ENCODE peak calls at places on chromosomes 12 and 14, in eight cellular contexts. Z is GM12878, S is lower leg skin, A is stomach, K is brain microvascular endothelial cell, L is thyroid gland, I is kidney epithelial cell, D is breast epithelium. M is an unnamed sample.
A peak's percentile ranks its signal among the peaks of the same experiment; 100 is the strongest.

GRCh38 chr12:130661501-130662255 is 54.4 kb downstream of the RIMBP2 start:
- DNase-seq in I (no peak), A (no peak), Z (no peak), D (no peak), K (no peak), S (no peak), L (no peak), M (no peak)

GRCh38 chr12:6807170-6807569 is 14.5 kb upstream of the GPR162 start:
- DNase-seq in K (no peak), D (no peak), I (no peak), Z (no peak), S (no peak), L (no peak), A (no peak), M (no peak)

GRCh38 chr12:1915082-1915968 is 3.1 kb downstream of the CACNA2D4 start:
- DNase-seq in Z (no peak), K (no peak), L (no peak), D (peak; percentile 25), S (no peak), I (no peak), A (peak; percentile 17), M (no peak)

GRCh38 chr12:10562306-10562933 is 51.0 kb downstream of the MAGOHB start:
- DNase-seq in Z (no peak), A (no peak), L (no peak), I (no peak), K (peak; percentile 38), S (no peak), D (no peak), M (peak; percentile 9)

GRCh38 chr12:124550123-124551089 is 17.0 kb downstream of the NCOR2 start:
- DNase-seq in S (no peak), Z (no peak), K (no peak), A (no peak), I (no peak), L (peak; percentile 26), D (no peak), M (no peak)

GRCh38 chr12:32651956-32652210 is 27.2 kb upstream of the DNM1L start:
- DNase-seq in I (no peak), D (no peak), S (no peak), A (no peak), Z (no peak), L (no peak), K (no peak), M (no peak)

GRCh38 chr12:1859643-1860042 is 39.3 kb downstream of the LRTM2 start:
- DNase-seq in K (peak; percentile 28), D (no peak), I (no peak), S (no peak), A (no peak), Z (no peak), L (peak; percentile 20), M (peak; percentile 10)

GRCh38 chr14:104353921-104354701 is 215.7 kb downstream of the KIF26A start:
- DNase-seq in Z (no peak), S (no peak), K (no peak), I (no peak), L (no peak), D (peak; percentile 33), A (peak; percentile 24), M (no peak)

GRCh38 chr14:33120341-33120740 is 181.7 kb downstream of the NPAS3 start:
- DNase-seq in K (peak; percentile 64), S (no peak), Z (no peak), L (no peak), D (no peak), I (peak; percentile 49), A (no peak), M (peak; percentile 37)

GRCh38 chr12:96445743-96446655 is 43.4 kb upstream of the CFAP54 start:
- DNase-seq in A (no peak), L (no peak), I (peak; percentile 85), S (no peak), D (no peak), K (peak; percentile 98), Z (peak; percentile 53), M (no peak)

GRCh38 chr12:25436206-25436912 is 116.7 kb downstream of the LMNTD1 start:
- DNase-seq in A (no peak), I (peak; percentile 34), D (no peak), K (peak; percentile 58), Z (peak; percentile 20), S (peak; percentile 25), L (peak; percentile 18), M (peak; percentile 33)

GRCh38 chr12:25629341-25629740 is 76.3 kb upstream of the LMNTD1 start:
- DNase-seq in D (no peak), K (no peak), I (no peak), L (no peak), Z (no peak), A (no peak), S (no peak), M (no peak)

GRCh38 chr12:2286461-2287131 is 233.8 kb downstream of the CACNA1C start:
- DNase-seq in A (no peak), K (no peak), S (no peak), L (no peak), D (no peak), Z (no peak), I (no peak), M (no peak)

GRCh38 chr12:101746661-101747060 is 7.4 kb upstream of the SYCP3 start:
- DNase-seq in Z (no peak), D (no peak), K (no peak), A (no peak), I (no peak), L (no peak), S (no peak), M (no peak)

GRCh38 chr14:98792171-98792570 is 479.8 kb downstream of the BCL11B start:
- DNase-seq in K (no peak), A (no peak), D (no peak), I (no peak), S (no peak), L (no peak), Z (no peak), M (no peak)

GRCh38 chr12:2163172-2163927 is 110.6 kb downstream of the CACNA1C start:
- DNase-seq in L (peak; percentile 35), D (no peak), A (peak; percentile 70), S (peak; percentile 59), I (no peak), Z (no peak), K (peak; percentile 63), M (no peak)

GRCh38 chr14:104935955-104936354 is 11.3 kb downstream of the PLD4 start:
- DNase-seq in S (no peak), Z (no peak), I (no peak), K (no peak), D (no peak), L (no peak), A (no peak), M (no peak)

GRCh38 chr14:85529803-85530574 is at the start of gene FLRT2:
- DNase-seq in A (peak; percentile 39), D (no peak), K (peak; percentile 68), L (peak; percentile 76), Z (no peak), I (no peak), S (peak; percentile 56), M (no peak)

GRCh38 chr12:13347241-13348043 is 150.9 kb downstream of the EMP1 start:
- DNase-seq in S (peak; percentile 51), D (no peak), A (no peak), I (peak; percentile 91), Z (no peak), K (peak; percentile 70), L (no peak), M (peak; percentile 93)

GRCh38 chr14:61178226-61179060 is 102.7 kb downstream of the TMEM30B start:
- DNase-seq in D (no peak), L (no peak), A (no peak), K (peak; percentile 97), I (peak; percentile 94), Z (no peak), S (no peak), M (peak; percentile 99)

GRCh38 chr12:52683575-52684300 is 3.5 kb upstream of the KRT1 start:
- DNase-seq in K (no peak), I (no peak), Z (no peak), S (no peak), L (no peak), D (no peak), A (no peak), M (no peak)

GRCh38 chr14:91315844-91316267 is 71.4 kb upstream of the GPR68 start:
- DNase-seq in L (no peak), D (no peak), S (no peak), Z (peak; percentile 88), A (peak; percentile 46), K (no peak), I (no peak), M (no peak)

GRCh38 chr12:54419088-54419887 is at the start of gene ITGA5:
- DNase-seq in A (peak; percentile 66), L (peak; percentile 83), S (peak; percentile 81), D (peak; percentile 70), K (peak; percentile 53), I (no peak), Z (no peak), M (no peak)

GRCh38 chr14:65359503-65359902 is 53.0 kb upstream of the FUT8 start:
- DNase-seq in Z (no peak), K (no peak), D (no peak), I (no peak), L (no peak), A (no peak), S (no peak), M (no peak)

GRCh38 chr12:124760548-124760947 is 103.1 kb downstream of the SCARB1 start:
- DNase-seq in A (no peak), Z (no peak), K (no peak), D (no peak), L (no peak), I (no peak), S (no peak), M (no peak)

GRCh38 chr12:120231316-120232011 is 30.6 kb upstream of the RPLP0 start:
- DNase-seq in L (no peak), D (no peak), Z (no peak), I (peak; percentile 96), K (peak; percentile 94), A (peak; percentile 73), S (no peak), M (peak; percentile 73)
- H3K4me3 ChIP-seq in L (no peak overlapping the region), D (no peak overlapping the region), Z (no peak overlapping the region), I (no peak overlapping the region), K (peak overlapping the region; percentile 26), A (no peak overlapping the region), S (no peak overlapping the region), M (no peak overlapping the region)

DNA sequence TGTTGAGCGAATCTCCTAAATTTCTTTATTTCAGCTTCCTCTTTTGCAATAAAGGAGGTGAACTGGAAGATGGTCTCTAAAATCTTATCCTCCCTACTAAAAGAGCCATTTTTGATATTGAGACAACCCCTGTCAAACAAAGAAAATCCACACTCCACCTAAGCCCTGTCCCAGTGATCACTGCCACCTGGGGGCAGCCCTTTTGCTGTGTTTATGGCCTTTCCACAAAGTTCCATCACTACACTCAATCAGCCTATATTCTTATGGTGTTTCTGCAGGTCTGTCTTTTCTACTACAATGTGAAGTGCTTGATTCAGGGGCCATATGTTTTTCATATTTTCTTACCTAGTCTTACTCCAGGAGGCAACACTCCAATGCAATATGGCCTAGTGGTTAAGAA is 163.7 kb downstream of the BMP4 start:
- DNase-seq in K (no peak), A (no peak), Z (no peak), L (no peak), D (no peak), S (no peak), I (no peak), M (no peak)
- TF ChIP-seq CTCF in K (no peak), A (no peak), Z (peak; percentile 19), L (no peak), D (no peak), S (no peak), I (no peak), M (peak; percentile 50)

GRCh38 chr14:103055693-103056092 is 1.7 kb downstream of the CDC42BPB start:
- DNase-seq in L (no peak), I (no peak), D (peak; percentile 1), K (no peak), A (no peak), Z (no peak), S (no peak), M (no peak)
- H3K4me3 ChIP-seq in L (no peak overlapping the region), I (peak overlapping the region; percentile 99), D (peak overlapping the region; percentile 98), K (peak overlapping the region; percentile 85), A (peak overlapping the region; percentile 96), Z (peak overlapping the region; percentile 86), S (no peak overlapping the region), M (peak overlapping the region; percentile 86)

GRCh38 chr12:42163913-42164312 is 19.2 kb upstream of the GXYLT1 start:
- DNase-seq in I (no peak), L (no peak), A (no peak), D (no peak), S (no peak), Z (no peak), K (no peak), M (no peak)
- TF ChIP-seq CTCF in I (no peak), L (no peak), A (no peak), D (no peak), S (no peak), Z (no peak), K (no peak), M (no peak)